ENCODE peak calls at places on chromosomes 5 and 9, in nine cellular contexts. X, P, A, D, I, S, L, K and H are unnamed samples.

GRCh38 chr5:62979472-62979871 is 400.9 kb downstream of the LRRC70 start:
- DNase-seq in L (no peak), A (no peak), P (no peak), S (no peak), I (no peak), K (no peak), X (no peak), D (no peak), H (no peak)

GRCh38 chr9:89642789-89643188 is 38.0 kb downstream of the GADD45G start:
- DNase-seq in S (no peak), K (no peak), X (no peak), L (no peak), P (no peak), I (no peak), D (peak; percentile 58), A (no peak), H (no peak)

GRCh38 chr9:137825324-137825991 is 52.1 kb upstream of the CACNA1B start:
- DNase-seq in S (no peak), I (no peak), D (no peak), P (no peak), A (no peak), X (no peak), K (no peak), L (peak; percentile 65), H (no peak)

GRCh38 chr5:88394531-88395185 is 126.0 kb upstream of the TMEM161B start:
- DNase-seq in I (no peak), X (no peak), S (no peak), D (peak; percentile 78), P (no peak), A (no peak), L (no peak), K (no peak), H (no peak)

GRCh38 chr5:81122271-81122670 is 110.9 kb upstream of the CKMT2 start:
- DNase-seq in K (no peak), A (no peak), S (no peak), L (no peak), P (no peak), X (no peak), D (no peak), I (no peak), H (no peak)

GRCh38 chr9:34869390-34869789 is 88.7 kb upstream of the PHF24 start:
- DNase-seq in D (peak; percentile 4), P (peak; percentile 23), X (no peak), I (peak; percentile 47), S (no peak), K (peak; percentile 63), L (peak; percentile 20), A (peak; percentile 34), H (peak; percentile 75)

GRCh38 chr9:4272141-4272540 is 27.7 kb downstream of the GLIS3 start:
- DNase-seq in I (no peak), X (no peak), A (no peak), P (no peak), S (no peak), L (no peak), D (no peak), K (no peak), H (no peak)

GRCh38 chr5:93431255-93431654 is 149.8 kb downstream of the NR2F1-AS1 start:
- DNase-seq in L (no peak), P (no peak), X (no peak), D (no peak), S (no peak), A (no peak), K (no peak), I (no peak), H (no peak)

GRCh38 chr5:147668385-147668784 is 114.1 kb downstream of the JAKMIP2 start:
- DNase-seq in K (no peak), L (no peak), A (no peak), X (no peak), D (no peak), P (no peak), S (no peak), I (no peak), H (no peak)

GRCh38 chr5:96297290-96297689 is 135.8 kb downstream of the PCSK1 start:
- DNase-seq in X (no peak), P (no peak), I (peak; percentile 27), L (no peak), S (no peak), K (no peak), A (no peak), D (peak; percentile 78), H (peak; percentile 59)

GRCh38 chr9:124210697-124211096 is 47.1 kb upstream of the NEK6 start:
- DNase-seq in A (no peak), I (no peak), X (no peak), P (peak; percentile 77), D (no peak), S (no peak), L (peak; percentile 44), K (no peak), H (peak; percentile 49)

GRCh38 chr5:26807231-26808199 is 230.9 kb downstream of the CDH9 start:
- DNase-seq in K (no peak), L (no peak), A (no peak), D (no peak), P (no peak), X (no peak), S (no peak), I (no peak), H (no peak)

GRCh38 chr5:27477550-27477949 is 439.2 kb upstream of the CDH9 start:
- DNase-seq in L (no peak), D (no peak), K (no peak), S (no peak), I (no peak), A (no peak), P (no peak), X (no peak), H (no peak)

GRCh38 chr5:139574641-139575312 is 13.6 kb downstream of the UBE2D2 start:
- DNase-seq in A (peak; percentile 69), P (no peak), I (peak; percentile 70), D (peak; percentile 43), X (peak; percentile 20), S (no peak), L (peak; percentile 84), K (peak; percentile 61), H (peak; percentile 45)

GRCh38 chr5:119267958-119268386 is 87.8 kb upstream of the TNFAIP8 start:
- DNase-seq in K (peak; percentile 91), I (peak; percentile 99), A (peak; percentile 85), S (peak; percentile 94), P (peak; percentile 93), X (peak; percentile 73), D (peak; percentile 93), L (peak; percentile 94), H (peak; percentile 94)

GRCh38 chr5:98700730-98701129 is 72.7 kb upstream of the RGMB start:
- DNase-seq in I (no peak), P (no peak), S (no peak), X (no peak), D (peak; percentile 36), L (no peak), K (no peak), A (no peak), H (peak; percentile 51)

GRCh38 chr9:133510926-133511505 is 13.7 kb downstream of the MYMK start:
- DNase-seq in I (no peak), D (no peak), K (no peak), P (no peak), S (no peak), A (no peak), L (no peak), X (no peak), H (no peak)

GRCh38 chr5:108102463-108102862 is 279.4 kb downstream of the FBXL17 start:
- DNase-seq in K (no peak), P (no peak), A (no peak), S (no peak), D (no peak), L (no peak), X (no peak), I (no peak), H (no peak)

GRCh38 chr5:87400305-87400899 is 12.3 kb downstream of the CCNH start:
- DNase-seq in D (peak; percentile 52), A (peak; percentile 55), S (no peak), P (no peak), I (peak; percentile 46), X (no peak), K (peak; percentile 71), L (peak; percentile 67), H (peak; percentile 40)

GRCh38 chr9:126698756-126699155 is 85.0 kb downstream of the LMX1B start:
- DNase-seq in P (no peak), A (no peak), L (no peak), X (no peak), D (no peak), I (no peak), S (no peak), K (no peak), H (no peak)

GRCh38 chr9:2159521-2160417 is 144.6 kb downstream of the SMARCA2 start:
- DNase-seq in I (peak; percentile 48), P (no peak), S (peak; percentile 29), D (no peak), A (peak; percentile 7), L (peak; percentile 61), X (no peak), K (no peak), H (peak; percentile 27)

GRCh38 chr5:151463137-151464029 is 16.0 kb downstream of the SLC36A1 start:
- DNase-seq in K (no peak), A (no peak), D (no peak), S (no peak), I (no peak), X (no peak), P (no peak), L (no peak), H (no peak)

GRCh38 chr5:156394642-156395393 is 67.9 kb downstream of the SGCD start:
- DNase-seq in P (no peak), X (no peak), L (no peak), S (peak; percentile 54), K (no peak), A (no peak), I (peak; percentile 79), D (no peak), H (no peak)